ENCODE peak calls at places on chromosome 20, in eight cellular contexts. One of them, this sample, is unnamed.

GRCh38 chr20:59645761-59646171 is 41.4 kb downstream of the PHACTR3 start:
- DNase-seq in cardiac muscle cell: no peak
- DNase-seq in A549: no peak
- DNase-seq in left ventricle myocardium inferior: no peak
- DNase-seq in cardiac fibroblast: no peak
- DNase-seq in astrocyte of the spinal cord: no peak
- DNase-seq in astrocyte: no peak
- DNase-seq in lower lobe of right lung: no peak
- DNase-seq in this sample: no peak

GRCh38 chr20:43322851-43323250 is 133.1 kb upstream of the PTPRT start:
- DNase-seq in cardiac muscle cell: no peak
- DNase-seq in A549: no peak
- DNase-seq in left ventricle myocardium inferior: no peak
- DNase-seq in cardiac fibroblast: peak; percentile 43
- DNase-seq in astrocyte of the spinal cord: no peak
- DNase-seq in astrocyte: no peak
- DNase-seq in lower lobe of right lung: no peak
- DNase-seq in this sample: no peak

GRCh38 chr20:38881806-38882440 is 44.3 kb upstream of the FAM83D start:
- DNase-seq in cardiac muscle cell: no peak
- DNase-seq in A549: no peak
- DNase-seq in left ventricle myocardium inferior: no peak
- DNase-seq in cardiac fibroblast: no peak
- DNase-seq in astrocyte of the spinal cord: no peak
- DNase-seq in astrocyte: no peak
- DNase-seq in lower lobe of right lung: no peak
- DNase-seq in this sample: no peak

GRCh38 chr20:59047938-59048680 is 5.5 kb upstream of the PRELID3B start:
- DNase-seq in cardiac muscle cell: no peak
- DNase-seq in A549: peak; percentile 35
- DNase-seq in left ventricle myocardium inferior: no peak
- DNase-seq in cardiac fibroblast: peak; percentile 45
- DNase-seq in astrocyte of the spinal cord: peak; percentile 38
- DNase-seq in astrocyte: peak; percentile 61
- DNase-seq in lower lobe of right lung: no peak
- DNase-seq in this sample: no peak

GRCh38 chr20:40218296-40218955 is 470.6 kb downstream of the MAFB start:
- DNase-seq in cardiac muscle cell: peak; percentile 70
- DNase-seq in A549: no peak
- DNase-seq in left ventricle myocardium inferior: no peak
- DNase-seq in cardiac fibroblast: no peak
- DNase-seq in astrocyte of the spinal cord: no peak
- DNase-seq in astrocyte: no peak
- DNase-seq in lower lobe of right lung: no peak
- DNase-seq in this sample: no peak

GRCh38 chr20:5074050-5074674 is 45.6 kb downstream of the PCNA start:
- DNase-seq in cardiac muscle cell: no peak
- DNase-seq in A549: no peak
- DNase-seq in left ventricle myocardium inferior: no peak
- DNase-seq in cardiac fibroblast: no peak
- DNase-seq in astrocyte of the spinal cord: no peak
- DNase-seq in astrocyte: no peak
- DNase-seq in lower lobe of right lung: no peak
- DNase-seq in this sample: no peak

GRCh38 chr20:38590682-38591483 is 9.9 kb downstream of the ADIG start:
- DNase-seq in cardiac muscle cell: no peak
- DNase-seq in A549: no peak
- DNase-seq in left ventricle myocardium inferior: no peak
- DNase-seq in cardiac fibroblast: no peak
- DNase-seq in astrocyte of the spinal cord: no peak
- DNase-seq in astrocyte: no peak
- DNase-seq in lower lobe of right lung: no peak
- DNase-seq in this sample: no peak

GRCh38 chr20:37823276-37823980 is 79.5 kb upstream of the VSTM2L start:
- DNase-seq in cardiac muscle cell: no peak
- DNase-seq in A549: no peak
- DNase-seq in left ventricle myocardium inferior: no peak
- DNase-seq in cardiac fibroblast: no peak
- DNase-seq in astrocyte of the spinal cord: no peak
- DNase-seq in astrocyte: peak; percentile 20
- DNase-seq in lower lobe of right lung: no peak
- DNase-seq in this sample: no peak

GRCh38 chr20:25356294-25356933 is 34.2 kb downstream of the ABHD12 start:
- DNase-seq in cardiac muscle cell: no peak
- DNase-seq in A549: no peak
- DNase-seq in left ventricle myocardium inferior: no peak
- DNase-seq in cardiac fibroblast: no peak
- DNase-seq in astrocyte of the spinal cord: no peak
- DNase-seq in astrocyte: no peak
- DNase-seq in lower lobe of right lung: no peak
- DNase-seq in this sample: no peak

GRCh38 chr20:15528386-15529111 is 1044.7 kb downstream of the KIF16B start:
- DNase-seq in cardiac muscle cell: no peak
- DNase-seq in A549: no peak
- DNase-seq in left ventricle myocardium inferior: no peak
- DNase-seq in cardiac fibroblast: no peak
- DNase-seq in astrocyte of the spinal cord: no peak
- DNase-seq in astrocyte: peak; percentile 10
- DNase-seq in lower lobe of right lung: no peak
- DNase-seq in this sample: no peak

GRCh38 chr20:24894488-24894887 is 54.6 kb upstream of the CST7 start:
- DNase-seq in cardiac muscle cell: no peak
- DNase-seq in A549: no peak
- DNase-seq in left ventricle myocardium inferior: no peak
- DNase-seq in cardiac fibroblast: no peak
- DNase-seq in astrocyte of the spinal cord: no peak
- DNase-seq in astrocyte: no peak
- DNase-seq in lower lobe of right lung: no peak
- DNase-seq in this sample: no peak

GRCh38 chr20:24580855-24581254 is 111.4 kb downstream of the SYNDIG1 start:
- DNase-seq in cardiac muscle cell: no peak
- DNase-seq in A549: no peak
- DNase-seq in left ventricle myocardium inferior: no peak
- DNase-seq in cardiac fibroblast: no peak
- DNase-seq in astrocyte of the spinal cord: no peak
- DNase-seq in astrocyte: no peak
- DNase-seq in lower lobe of right lung: no peak
- DNase-seq in this sample: no peak

GRCh38 chr20:17610566-17611289 is 40.9 kb downstream of the DSTN start:
- DNase-seq in cardiac muscle cell: no peak
- DNase-seq in A549: no peak
- DNase-seq in left ventricle myocardium inferior: no peak
- DNase-seq in cardiac fibroblast: no peak
- DNase-seq in astrocyte of the spinal cord: no peak
- DNase-seq in astrocyte: no peak
- DNase-seq in lower lobe of right lung: peak; percentile 56
- DNase-seq in this sample: no peak

GRCh38 chr20:3559231-3559630 is 88.4 kb downstream of the ATRN start:
- DNase-seq in cardiac muscle cell: no peak
- DNase-seq in A549: no peak
- DNase-seq in left ventricle myocardium inferior: no peak
- DNase-seq in cardiac fibroblast: no peak
- DNase-seq in astrocyte of the spinal cord: no peak
- DNase-seq in astrocyte: no peak
- DNase-seq in lower lobe of right lung: no peak
- DNase-seq in this sample: no peak

GRCh38 chr20:58512808-58513552 is 2.2 kb downstream of the APCDD1L start:
- DNase-seq in cardiac muscle cell: no peak
- DNase-seq in A549: no peak
- DNase-seq in left ventricle myocardium inferior: no peak
- DNase-seq in cardiac fibroblast: no peak
- DNase-seq in astrocyte of the spinal cord: no peak
- DNase-seq in astrocyte: peak; percentile 41
- DNase-seq in lower lobe of right lung: no peak
- DNase-seq in this sample: no peak

GRCh38 chr20:48773837-48774418 is 53.9 kb downstream of the PREX1 start:
- DNase-seq in cardiac muscle cell: no peak
- DNase-seq in A549: no peak
- DNase-seq in left ventricle myocardium inferior: no peak
- DNase-seq in cardiac fibroblast: no peak
- DNase-seq in astrocyte of the spinal cord: peak; percentile 24
- DNase-seq in astrocyte: no peak
- DNase-seq in lower lobe of right lung: peak; percentile 70
- DNase-seq in this sample: no peak

GRCh38 chr20:51910202-51911050 is 108.1 kb upstream of the SALL4 start:
- DNase-seq in cardiac muscle cell: peak; percentile 42
- DNase-seq in A549: peak; percentile 71
- DNase-seq in left ventricle myocardium inferior: no peak
- DNase-seq in cardiac fibroblast: peak; percentile 27
- DNase-seq in astrocyte of the spinal cord: peak; percentile 50
- DNase-seq in astrocyte: peak; percentile 65
- DNase-seq in lower lobe of right lung: no peak
- DNase-seq in this sample: peak; percentile 22

GRCh38 chr20:12798286-12798685 is 210.5 kb upstream of the SPTLC3 start:
- DNase-seq in cardiac muscle cell: no peak
- DNase-seq in A549: no peak
- DNase-seq in left ventricle myocardium inferior: no peak
- DNase-seq in cardiac fibroblast: no peak
- DNase-seq in astrocyte of the spinal cord: no peak
- DNase-seq in astrocyte: no peak
- DNase-seq in lower lobe of right lung: no peak
- DNase-seq in this sample: no peak
- TF ChIP-seq CTCF in cardiac muscle cell: no peak
- TF ChIP-seq CTCF in A549: no peak
- TF ChIP-seq CTCF in left ventricle myocardium inferior: no peak
- TF ChIP-seq CTCF in cardiac fibroblast: no peak
- TF ChIP-seq CTCF in astrocyte of the spinal cord: no peak
- TF ChIP-seq CTCF in astrocyte: no peak
- TF ChIP-seq CTCF in lower lobe of right lung: no peak
- TF ChIP-seq CTCF in this sample: no peak

DNA sequence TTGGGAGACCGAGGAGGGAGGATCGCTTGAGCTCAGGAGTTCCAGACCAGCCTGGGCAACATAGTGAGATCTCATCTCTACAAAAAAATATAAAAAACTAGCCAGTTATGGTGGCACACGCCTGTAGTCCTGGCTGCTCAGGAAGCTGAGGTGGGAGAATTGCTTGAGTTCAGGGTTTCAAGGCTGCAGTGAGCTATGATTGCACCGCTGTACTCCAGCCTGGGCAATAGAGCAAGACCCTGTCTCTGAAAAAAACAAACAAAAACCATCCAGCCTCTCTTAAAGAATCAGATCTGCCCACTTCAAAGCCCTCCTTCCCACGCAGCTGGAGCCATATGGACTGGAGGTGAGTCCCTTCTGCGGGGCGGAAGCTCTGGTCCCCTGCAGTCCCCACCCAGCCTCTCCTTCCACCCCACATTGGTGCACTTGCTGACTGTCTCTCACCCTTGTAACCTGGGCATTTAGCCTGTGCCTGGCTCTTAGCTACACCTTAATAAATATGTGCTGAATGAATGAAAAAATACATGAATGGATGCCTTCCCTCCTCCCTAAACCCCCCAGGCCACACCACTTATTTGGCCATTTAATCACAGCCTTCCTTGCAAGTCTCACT is 7.2 kb upstream of the PARD6B start:
- DNase-seq in cardiac muscle cell: no peak
- DNase-seq in A549: no peak
- DNase-seq in left ventricle myocardium inferior: no peak
- DNase-seq in cardiac fibroblast: no peak
- DNase-seq in astrocyte of the spinal cord: no peak
- DNase-seq in astrocyte: no peak
- DNase-seq in lower lobe of right lung: no peak
- DNase-seq in this sample: no peak
- H3K4me3 ChIP-seq in cardiac muscle cell: no peak overlapping the region
- H3K4me3 ChIP-seq in A549: no peak overlapping the region
- H3K4me3 ChIP-seq in left ventricle myocardium inferior: peak overlapping the region; percentile 11
- H3K4me3 ChIP-seq in cardiac fibroblast: no peak overlapping the region
- H3K4me3 ChIP-seq in astrocyte of the spinal cord: no peak overlapping the region
- H3K4me3 ChIP-seq in astrocyte: peak overlapping the region; percentile 2
- H3K4me3 ChIP-seq in lower lobe of right lung: no peak overlapping the region
- H3K4me3 ChIP-seq in this sample: no peak overlapping the region

DNA sequence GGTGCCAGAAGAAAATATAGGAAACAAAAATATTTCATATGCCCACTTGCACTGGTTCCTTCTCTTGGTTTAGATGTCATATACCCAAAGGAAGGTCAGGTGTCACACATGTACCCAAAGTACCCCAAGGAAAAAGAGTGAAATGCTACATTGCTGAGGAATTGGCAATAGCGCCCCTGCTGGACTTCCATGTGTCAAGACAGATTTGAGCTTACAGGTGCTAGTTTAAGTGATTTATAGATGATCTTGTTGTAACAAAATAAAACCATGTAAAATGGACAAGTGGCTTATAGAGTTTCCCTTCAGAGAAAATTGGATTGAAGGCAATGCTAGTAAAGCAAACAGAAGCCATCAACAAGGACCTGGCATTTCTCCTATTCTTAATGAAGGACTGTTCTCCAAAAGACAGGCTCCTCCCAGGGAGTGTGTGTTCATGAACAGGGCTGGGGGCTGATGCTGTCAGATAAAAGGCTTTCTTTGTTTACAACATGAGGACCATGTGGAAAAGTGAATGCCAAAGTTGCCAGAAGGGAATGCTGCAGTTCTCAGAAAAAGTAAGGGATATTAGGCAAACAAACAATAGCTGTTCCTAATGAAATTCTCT is 64.3 kb upstream of the PAK5 start:
- DNase-seq in cardiac muscle cell: peak; percentile 44
- DNase-seq in A549: peak; percentile 18
- DNase-seq in left ventricle myocardium inferior: no peak
- DNase-seq in cardiac fibroblast: no peak
- DNase-seq in astrocyte of the spinal cord: no peak
- DNase-seq in astrocyte: no peak
- DNase-seq in lower lobe of right lung: no peak
- DNase-seq in this sample: no peak
- TF ChIP-seq CTCF in cardiac muscle cell: peak; percentile 48
- TF ChIP-seq CTCF in A549: peak; percentile 46
- TF ChIP-seq CTCF in left ventricle myocardium inferior: no peak
- TF ChIP-seq CTCF in cardiac fibroblast: peak; percentile 42
- TF ChIP-seq CTCF in astrocyte of the spinal cord: peak; percentile 63
- TF ChIP-seq CTCF in astrocyte: peak; percentile 40
- TF ChIP-seq CTCF in lower lobe of right lung: peak; percentile 36
- TF ChIP-seq CTCF in this sample: peak; percentile 71

GRCh38 chr20:46893877-46894578 is 615 bp upstream of the EYA2 start:
- DNase-seq in cardiac muscle cell: no peak
- DNase-seq in A549: peak; percentile 33
- DNase-seq in left ventricle myocardium inferior: no peak
- DNase-seq in cardiac fibroblast: no peak
- DNase-seq in astrocyte of the spinal cord: no peak
- DNase-seq in astrocyte: no peak
- DNase-seq in lower lobe of right lung: no peak
- DNase-seq in this sample: no peak

GRCh38 chr20:46895906-46896242 is 1.2 kb downstream of the EYA2 start:
- DNase-seq in cardiac muscle cell: no peak
- DNase-seq in A549: no peak
- DNase-seq in left ventricle myocardium inferior: no peak
- DNase-seq in cardiac fibroblast: no peak
- DNase-seq in astrocyte of the spinal cord: no peak
- DNase-seq in astrocyte: no peak
- DNase-seq in lower lobe of right lung: no peak
- DNase-seq in this sample: no peak

GRCh38 chr20:46894579-46894958 is at the start of gene EYA2:
- DNase-seq in cardiac muscle cell: peak; percentile 50
- DNase-seq in A549: peak; percentile 21
- DNase-seq in left ventricle myocardium inferior: peak; percentile 15
- DNase-seq in cardiac fibroblast: no peak
- DNase-seq in astrocyte of the spinal cord: no peak
- DNase-seq in astrocyte: no peak
- DNase-seq in lower lobe of right lung: no peak
- DNase-seq in this sample: no peak

GRCh38 chr20:46893051-46893450 is 1.6 kb upstream of the EYA2 start:
- DNase-seq in cardiac muscle cell: no peak
- DNase-seq in A549: no peak
- DNase-seq in left ventricle myocardium inferior: no peak
- DNase-seq in cardiac fibroblast: no peak
- DNase-seq in astrocyte of the spinal cord: no peak
- DNase-seq in astrocyte: no peak
- DNase-seq in lower lobe of right lung: no peak
- DNase-seq in this sample: no peak

GRCh38 chr20:46894971-46895905 is 595 bp downstream of the EYA2 start:
- DNase-seq in cardiac muscle cell: peak; percentile 64
- DNase-seq in A549: no peak
- DNase-seq in left ventricle myocardium inferior: no peak
- DNase-seq in cardiac fibroblast: no peak
- DNase-seq in astrocyte of the spinal cord: peak; percentile 19
- DNase-seq in astrocyte: no peak
- DNase-seq in lower lobe of right lung: no peak
- DNase-seq in this sample: no peak
- H3K4me3 ChIP-seq in cardiac muscle cell: peak overlapping the region; percentile 47
- H3K4me3 ChIP-seq in A549: peak overlapping the region; percentile 58
- H3K4me3 ChIP-seq in left ventricle myocardium inferior: peak overlapping the region; percentile 64
- H3K4me3 ChIP-seq in cardiac fibroblast: no peak overlapping the region
- H3K4me3 ChIP-seq in astrocyte of the spinal cord: peak overlapping the region; percentile 15
- H3K4me3 ChIP-seq in astrocyte: peak overlapping the region; percentile 43
- H3K4me3 ChIP-seq in lower lobe of right lung: peak overlapping the region; percentile 44
- H3K4me3 ChIP-seq in this sample: peak overlapping the region; percentile 33